ENCODE peak calls at places on chromosomes 4 and X, in seven cellular contexts. T, V, O, S, B, P and K are unnamed samples. For H3K27me3, the result is how much of the 10 kb centered on the place peaks cover.

GRCh38 chrX:66016905-66017658 is 22.8 kb downstream of the VSIG4 start:
- DNase-seq in P (no peak), T (no peak), B (no peak), O (no peak), V (no peak), S (no peak), K (no peak)

GRCh38 chr4:1766336-1767057 is 26.6 kb upstream of the FGFR3 start:
- DNase-seq in O (no peak), P (no peak), T (no peak), B (no peak), S (no peak), V (no peak), K (no peak)

GRCh38 chr4:186798951-186799659 is 75.4 kb upstream of the FAT1 start:
- DNase-seq in B (no peak), O (no peak), T (no peak), P (no peak), V (no peak), S (no peak), K (no peak)

GRCh38 chrX:154603438-154604430 is 15.3 kb downstream of the CTAG1B start:
- DNase-seq in S (no peak), O (no peak), T (no peak), V (no peak), B (no peak), P (no peak), K (peak)

GRCh38 chr4:149512489-149512888 is 303.2 kb downstream of the IQCM start:
- DNase-seq in B (no peak), T (no peak), S (no peak), O (no peak), P (no peak), V (no peak), K (no peak)

GRCh38 chr4:110615366-110616161 is 7.3 kb downstream of the PITX2 start:
- DNase-seq in B (no peak), S (no peak), O (no peak), T (no peak), V (no peak), P (no peak), K (no peak)

GRCh38 chr4:42718336-42718735 is 61.4 kb upstream of the ATP8A1 start:
- DNase-seq in B (no peak), O (no peak), P (no peak), S (no peak), T (no peak), V (no peak), K (no peak)

GRCh38 chr4:41125558-41126311 is 88.6 kb downstream of the APBB2 start:
- DNase-seq in P (no peak), V (no peak), S (no peak), T (no peak), O (no peak), B (no peak), K (no peak)

GRCh38 chr4:102620697-102621497 is 119.7 kb downstream of the NFKB1 start:
- DNase-seq in O (no peak), S (peak), B (no peak), V (peak), T (no peak), P (peak), K (peak)

GRCh38 chr4:120995611-120996010 is 73.1 kb upstream of the PRDM5 start:
- DNase-seq in P (no peak), T (no peak), V (no peak), S (no peak), B (no peak), O (no peak), K (no peak)

GRCh38 chr4:103928370-103928769 is 208.6 kb upstream of the TACR3 start:
- DNase-seq in O (no peak), P (no peak), B (no peak), T (no peak), V (no peak), S (no peak), K (no peak)

GRCh38 chr4:1041936-1042330 is 30.5 kb downstream of the FGFRL1 start:
- DNase-seq in O (no peak), V (no peak), T (no peak), B (no peak), S (no peak), P (no peak), K (no peak)

GRCh38 chrX:150212672-150213480 is 150.2 kb upstream of the MAMLD1 start:
- DNase-seq in V (no peak), S (no peak), T (no peak), O (no peak), P (no peak), B (peak), K (no peak)

GRCh38 chr4:31362756-31363155 is 642.6 kb downstream of the PCDH7 start:
- DNase-seq in P (no peak), B (no peak), V (no peak), T (no peak), O (no peak), S (no peak), K (no peak)

GRCh38 chr4:48913346-48913745 is 6.8 kb upstream of the OCIAD2 start:
- DNase-seq in B (no peak), P (no peak), O (no peak), S (no peak), V (no peak), T (no peak), K (peak)

GRCh38 chrX:47174846-47175587 is 18.6 kb upstream of the UBA1 start:
- DNase-seq in P (no peak), V (no peak), O (no peak), B (no peak), S (no peak), T (no peak), K (no peak)

GRCh38 chr4:187084696-187085095 is 361.0 kb upstream of the FAT1 start:
- DNase-seq in P (no peak), B (no peak), T (no peak), S (no peak), V (no peak), O (no peak), K (peak)

GRCh38 chrX:126820700-126821420 is 1.3 kb downstream of the PRR32 start:
- DNase-seq in B (peak), T (no peak), S (no peak), V (no peak), P (no peak), O (peak), K (no peak)

DNA sequence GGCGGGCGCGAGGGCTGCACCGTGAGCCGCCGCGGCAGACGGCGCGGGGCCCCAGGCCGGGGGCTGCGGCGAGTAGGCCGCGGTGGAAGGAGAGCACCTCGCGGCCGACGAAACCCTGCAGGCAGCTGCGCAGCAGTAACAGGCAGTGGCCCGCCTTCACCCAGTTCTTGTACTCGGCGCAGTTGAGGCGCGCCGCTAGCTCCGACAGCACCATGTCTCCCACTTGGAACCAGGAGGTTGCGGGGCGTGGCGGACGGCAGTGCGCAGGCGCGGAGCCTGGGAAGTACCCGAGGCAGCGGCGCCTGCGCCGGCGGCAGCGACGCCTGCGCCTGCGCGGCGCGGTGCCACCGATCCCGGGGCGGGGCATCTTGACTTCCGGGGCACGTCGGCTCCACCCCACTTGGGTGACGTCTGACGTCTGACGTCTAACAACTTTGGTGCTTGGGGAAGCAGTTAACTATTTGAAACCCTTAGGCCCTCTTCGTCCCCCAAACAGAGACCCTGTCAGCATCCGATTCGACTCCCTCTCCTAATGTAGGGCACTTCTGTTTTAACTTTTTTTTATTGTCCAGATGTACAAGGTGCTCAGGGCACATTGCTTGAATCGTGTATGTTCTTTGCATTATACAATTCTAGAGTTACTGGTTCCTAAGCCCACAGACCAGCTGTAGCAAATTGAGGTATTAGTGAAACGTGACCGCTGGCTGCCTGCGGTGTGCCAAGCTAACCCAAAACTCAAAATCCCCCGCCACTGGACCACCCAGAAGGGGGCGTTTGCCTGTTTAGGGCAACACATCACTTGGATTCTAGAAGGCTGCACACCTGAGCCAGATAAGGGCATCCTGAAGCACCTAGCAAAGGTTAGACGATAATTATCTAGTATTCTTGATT is at the start of gene CXorf38:
- DNase-seq in S (peak), T (peak), V (peak), P (peak), O (peak), B (peak), K (peak)
- TF ChIP-seq CTCF in S (no peak), T (no peak), V (no peak), P (no peak), O (no peak), B (no peak), K (no peak)

GRCh38 chrX:31265383-31265782 is 193.5 kb upstream of the FTHL17 start:
- DNase-seq in S (no peak), B (no peak), V (no peak), O (no peak), T (no peak), P (no peak), K (no peak)
- H3K4me3 ChIP-seq in S (no peak), B (peak), V (peak), O (no peak), T (no peak), P (no peak), K (no peak)

GRCh38 chr4:79025170-79025569 is 85.9 kb upstream of the PAQR3 start:
- DNase-seq in V (no peak), P (peak), O (no peak), B (no peak), S (no peak), T (no peak), K (no peak)
- H3K27me3 ChIP-seq in V (under half), P (under half), O (under half), B (under half), S (under half), T (under half), K (under half)

GRCh38 chrX:121322159-121322558 is 274.7 kb downstream of the GLUD2 start:
- DNase-seq in T (no peak), V (no peak), S (no peak), B (no peak), P (no peak), O (no peak), K (no peak)
- TF ChIP-seq CTCF in T (no peak), V (peak), S (peak), B (peak), P (no peak), O (no peak), K (peak)